ENCODE peak calls at places on chromosome 14, in eight cellular contexts. H is astrocyte, X is kidney, M is ascending aorta, B is lung, N is lower leg skin, K is BE2C, O is fibroblast of mammary gland. Q is an unnamed sample.

GRCh38 chr14:56660677-56661389 is 81.2 kb downstream of the TMEM260 start:
- DNase-seq in X (no peak), H (no peak), B (no peak), M (no peak), N (no peak), K (no peak), O (no peak), Q (no peak)

GRCh38 chr14:28813810-28814209 is 47.2 kb downstream of the FOXG1 start:
- DNase-seq in X (no peak), M (no peak), K (no peak), H (peak), O (peak), B (no peak), N (no peak), Q (no peak)

GRCh38 chr14:68523994-68524725 is 268.7 kb downstream of the ZFP36L1 start:
- DNase-seq in K (no peak), H (no peak), N (peak), O (peak), X (peak), M (no peak), B (no peak), Q (no peak)

GRCh38 chr14:60981626-60982455 is 796 bp downstream of the SLC38A6 start:
- DNase-seq in H (peak), K (peak), N (no peak), B (no peak), X (no peak), M (no peak), O (peak), Q (peak)

GRCh38 chr14:68687746-68688145 is 105.1 kb downstream of the ZFP36L1 start:
- DNase-seq in O (peak), B (no peak), K (no peak), X (no peak), N (no peak), M (no peak), H (peak), Q (no peak)

GRCh38 chr14:72383869-72384268 is 451.6 kb downstream of the RGS6 start:
- DNase-seq in O (no peak), X (no peak), M (no peak), B (no peak), N (no peak), H (no peak), K (no peak), Q (no peak)

GRCh38 chr14:99271951-99272668 is at the start of gene BCL11B:
- DNase-seq in M (no peak), B (peak), O (peak), H (peak), X (peak), K (peak), N (peak), Q (peak)

GRCh38 chr14:44657688-44658388 is 150.8 kb upstream of the FSCB start:
- DNase-seq in M (no peak), H (peak), B (no peak), N (no peak), X (no peak), K (no peak), O (no peak), Q (no peak)

GRCh38 chr14:56271988-56272387 is 153.8 kb downstream of the PELI2 start:
- DNase-seq in H (peak), K (no peak), B (no peak), M (no peak), X (no peak), N (no peak), O (peak), Q (no peak)

GRCh38 chr14:100530270-100531072 is 56.7 kb downstream of the BEGAIN start:
- DNase-seq in B (peak), N (no peak), H (no peak), O (no peak), K (no peak), M (no peak), X (peak), Q (no peak)

GRCh38 chr14:22865424-22866215 is 5.9 kb upstream of the LRP10 start:
- DNase-seq in B (no peak), M (no peak), K (no peak), O (no peak), H (no peak), X (peak), N (no peak), Q (no peak)

GRCh38 chr14:61229475-61229888 is 51.7 kb downstream of the TMEM30B start:
- DNase-seq in O (no peak), K (no peak), B (no peak), H (no peak), M (no peak), N (no peak), X (no peak), Q (no peak)

GRCh38 chr14:31110872-31111271 is 84.7 kb upstream of the STRN3 start:
- DNase-seq in O (peak), B (no peak), X (no peak), H (no peak), N (no peak), M (no peak), K (no peak), Q (no peak)

GRCh38 chr14:72644038-72644437 is 249.9 kb downstream of the DPF3 start:
- DNase-seq in N (no peak), M (no peak), H (no peak), B (no peak), K (no peak), O (no peak), X (no peak), Q (no peak)

GRCh38 chr14:54808326-54809161 is 94.1 kb downstream of the GCH1 start:
- DNase-seq in O (no peak), K (no peak), M (no peak), B (no peak), N (no peak), X (no peak), H (no peak), Q (no peak)

GRCh38 chr14:46054526-46054925 is 597.1 kb downstream of the RPL10L start:
- DNase-seq in B (no peak), M (no peak), N (no peak), K (no peak), O (peak), H (peak), X (no peak), Q (no peak)

GRCh38 chr14:96177766-96178377 is 26.8 kb upstream of the BDKRB2 start:
- DNase-seq in K (no peak), B (no peak), H (no peak), N (peak), X (peak), M (no peak), O (peak), Q (peak)

GRCh38 chr14:21057803-21058675 is at the start of gene RNASE8:
- DNase-seq in X (no peak), M (no peak), N (no peak), B (no peak), O (peak), K (no peak), H (peak), Q (no peak)

GRCh38 chr14:102927346-102927877 is 4.9 kb downstream of the AMN start:
- DNase-seq in M (no peak), B (peak), H (no peak), X (peak), K (no peak), O (no peak), N (peak), Q (no peak)

GRCh38 chr14:69938751-69939150 is 59.5 kb downstream of the SMOC1 start:
- DNase-seq in X (no peak), N (no peak), K (no peak), M (no peak), H (no peak), O (no peak), B (no peak), Q (no peak)

GRCh38 chr14:61330511-61330910 is 9.1 kb downstream of the PRKCH start:
- DNase-seq in O (no peak), K (no peak), X (no peak), N (no peak), H (no peak), B (no peak), M (no peak), Q (peak)

GRCh38 chr14:80325112-80325511 is 113.8 kb upstream of the DIO2 start:
- DNase-seq in N (no peak), O (no peak), K (no peak), B (no peak), H (no peak), X (no peak), M (no peak), Q (no peak)

GRCh38 chr14:99256483-99256874 is 15.5 kb downstream of the BCL11B start:
- DNase-seq in O (no peak), X (no peak), K (no peak), H (no peak), B (no peak), M (no peak), N (no peak), Q (no peak)

GRCh38 chr14:97185186-97185585 is 388.0 kb downstream of the VRK1 start:
- DNase-seq in B (no peak), H (no peak), X (no peak), N (no peak), M (no peak), O (peak), K (no peak), Q (peak)

GRCh38 chr14:63275611-63276010 is 43.1 kb downstream of the GPHB5 start:
- DNase-seq in N (no peak), H (no peak), K (no peak), B (no peak), M (no peak), X (no peak), O (no peak), Q (no peak)

GRCh38 chr14:29320261-29320660 is 553.7 kb downstream of the FOXG1 start:
- DNase-seq in M (no peak), K (no peak), N (no peak), H (peak), O (no peak), X (no peak), B (no peak), Q (no peak)

GRCh38 chr14:77023001-77023996 is 5.2 kb downstream of the IRF2BPL start:
- DNase-seq in X (no peak), B (no peak), K (peak), H (peak), M (no peak), N (no peak), O (no peak), Q (no peak)

GRCh38 chr14:90188588-90188987 is 67.8 kb upstream of the PSMC1 start:
- DNase-seq in M (no peak), B (no peak), O (no peak), H (no peak), N (no peak), X (no peak), K (no peak), Q (no peak)

GRCh38 chr14:53226553-53226952 is 73.4 kb upstream of the DDHD1 start:
- DNase-seq in B (no peak), N (no peak), M (no peak), X (no peak), K (peak), H (no peak), O (peak), Q (peak)

GRCh38 chr14:101474563-101475467 is 86.5 kb upstream of the DIO3 start:
- DNase-seq in H (no peak), B (no peak), X (peak), N (no peak), M (no peak), K (no peak), O (no peak), Q (no peak)

GRCh38 chr14:68451676-68452387 is 341.0 kb downstream of the ZFP36L1 start:
- DNase-seq in X (no peak), N (peak), O (peak), H (no peak), K (no peak), M (no peak), B (no peak), Q (peak)

GRCh38 chr14:95408731-95409471 is 89.2 kb upstream of the CLMN start:
- DNase-seq in N (no peak), X (no peak), K (no peak), H (no peak), M (no peak), B (no peak), O (no peak), Q (no peak)

GRCh38 chr14:70987042-70987441 is 79.8 kb downstream of the PCNX1 start:
- DNase-seq in K (no peak), X (no peak), N (no peak), O (no peak), H (peak), M (no peak), B (no peak), Q (no peak)

GRCh38 chr14:44914849-44915248 is 46.9 kb downstream of the KLHL28 start:
- DNase-seq in X (no peak), M (no peak), O (peak), K (no peak), B (no peak), H (peak), N (no peak), Q (no peak)

DNA sequence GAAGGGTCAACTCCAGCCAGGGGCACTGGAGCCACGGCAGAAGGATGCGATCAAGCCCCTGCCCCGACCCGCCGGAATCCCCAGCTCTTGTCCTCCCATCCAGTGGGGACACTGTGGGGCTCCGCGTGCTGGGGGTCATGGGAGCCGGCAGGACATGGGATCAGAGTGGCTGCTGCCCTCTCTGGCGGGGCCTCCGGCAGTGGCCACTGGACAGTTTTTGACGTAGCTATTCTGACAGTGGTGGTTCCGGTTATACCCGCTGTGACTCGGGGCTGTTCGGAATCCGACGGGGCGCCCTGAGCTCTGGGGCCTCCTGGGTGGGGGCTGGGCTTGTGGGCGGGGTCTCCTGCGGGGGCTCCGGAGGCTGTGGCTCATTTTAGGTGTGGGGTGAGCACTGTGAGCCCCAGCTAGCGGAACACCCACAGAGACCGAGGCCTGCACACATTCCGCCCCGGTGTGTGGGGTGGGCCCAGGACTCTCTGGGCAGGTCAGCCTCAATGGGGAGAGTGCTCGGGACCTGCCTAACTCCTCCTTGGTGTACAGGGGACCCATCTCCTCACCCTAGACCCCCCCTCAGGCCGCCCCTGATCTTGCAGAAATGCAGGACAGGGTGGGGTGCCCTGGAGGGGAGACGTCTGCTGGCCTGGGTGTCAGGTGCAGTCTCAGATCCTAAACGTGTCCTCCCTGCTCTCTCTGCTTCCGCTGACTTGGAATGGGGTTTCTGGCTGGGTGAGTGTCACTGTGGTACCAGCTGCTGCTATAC is 374.2 kb downstream of the TMEM121 start:
- DNase-seq in B (no peak), N (no peak), K (no peak), H (no peak), M (no peak), X (peak), O (no peak), Q (no peak)
- H3K4me3 ChIP-seq in B (no peak), N (no peak), K (no peak), H (no peak), M (no peak), X (no peak), O (no peak), Q (no peak)

GRCh38 chr14:75578786-75579781 is 664 bp downstream of the FLVCR2 start:
- DNase-seq in H (peak), M (no peak), O (peak), K (no peak), B (no peak), N (peak), X (peak), Q (no peak)
- TF ChIP-seq CTCF in H (peak), M (peak), O (peak), K (peak), B (no peak), N (no peak), X (peak), Q (no peak)

GRCh38 chr14:91398192-91398591 is 19.4 kb downstream of the CCDC88C start:
- DNase-seq in B (no peak), O (no peak), M (no peak), N (no peak), X (no peak), K (no peak), H (no peak), Q (no peak)
- H3K4me3 ChIP-seq in B (no peak), O (no peak), M (no peak), N (no peak), X (no peak), K (no peak), H (no peak), Q (peak)

GRCh38 chr14:88871429-88871828 is 47.0 kb downstream of the TTC8 start:
- DNase-seq in O (no peak), K (no peak), X (no peak), M (no peak), N (no peak), H (no peak), B (no peak), Q (no peak)

GRCh38 chr14:88870777-88871176 is 46.3 kb downstream of the TTC8 start:
- DNase-seq in K (no peak), B (no peak), X (no peak), O (no peak), M (no peak), H (no peak), N (no peak), Q (no peak)

GRCh38 chr14:88872976-88873375 is 48.5 kb downstream of the TTC8 start:
- DNase-seq in M (no peak), B (no peak), H (no peak), N (no peak), K (no peak), O (no peak), X (no peak), Q (no peak)

GRCh38 chr14:88866305-88866704 is 41.9 kb downstream of the TTC8 start:
- DNase-seq in B (no peak), O (no peak), H (peak), N (no peak), M (no peak), K (no peak), X (no peak), Q (no peak)

DNA sequence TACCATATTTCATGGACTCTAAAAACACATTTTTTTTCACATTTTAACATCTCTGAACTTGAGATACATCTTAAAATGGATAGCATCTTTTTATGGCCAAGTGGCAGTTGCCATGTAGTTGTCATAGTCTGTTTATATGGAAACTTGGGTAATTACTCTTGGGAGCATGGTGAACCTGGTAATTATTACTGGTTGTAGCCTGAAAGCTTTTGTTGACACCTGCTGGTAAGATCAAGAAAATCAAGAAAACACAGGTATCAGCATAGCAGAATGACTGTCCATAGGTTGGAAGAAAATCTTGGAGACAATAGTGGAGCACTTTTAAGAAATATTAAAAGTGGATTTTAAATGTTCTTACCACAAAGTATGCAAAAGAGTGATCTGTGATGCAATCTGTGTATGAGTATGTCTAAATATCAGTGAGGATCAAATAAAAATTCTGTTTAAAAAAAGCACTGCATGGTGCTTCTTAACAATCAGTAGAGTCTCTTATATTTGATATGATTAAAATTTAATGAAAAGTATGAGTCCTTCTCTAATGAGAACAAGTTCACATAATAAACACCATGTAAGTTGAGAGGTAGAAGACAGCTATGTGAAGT is 44.2 kb downstream of the TTC8 start:
- DNase-seq in X (no peak), B (no peak), O (peak), K (no peak), N (no peak), M (no peak), H (peak), Q (peak)
- TF ChIP-seq CTCF in X (peak), B (no peak), O (peak), K (peak), N (no peak), M (no peak), H (peak), Q (peak)

GRCh38 chr14:65098586-65098985 is 3.7 kb downstream of the MAX start:
- DNase-seq in K (no peak), M (no peak), N (no peak), O (peak), H (no peak), B (no peak), X (no peak), Q (peak)
- H3K4me3 ChIP-seq in K (no peak), M (no peak), N (no peak), O (no peak), H (no peak), B (no peak), X (no peak), Q (peak)

GRCh38 chr14:106372870-106373657 is 846.7 kb downstream of the TMEM121 start:
- DNase-seq in N (peak), X (peak), K (peak), B (peak), O (no peak), H (no peak), M (no peak), Q (peak)
- TF ChIP-seq CTCF in N (no peak), X (peak), K (peak), B (peak), O (peak), H (no peak), M (no peak), Q (peak)

DNA sequence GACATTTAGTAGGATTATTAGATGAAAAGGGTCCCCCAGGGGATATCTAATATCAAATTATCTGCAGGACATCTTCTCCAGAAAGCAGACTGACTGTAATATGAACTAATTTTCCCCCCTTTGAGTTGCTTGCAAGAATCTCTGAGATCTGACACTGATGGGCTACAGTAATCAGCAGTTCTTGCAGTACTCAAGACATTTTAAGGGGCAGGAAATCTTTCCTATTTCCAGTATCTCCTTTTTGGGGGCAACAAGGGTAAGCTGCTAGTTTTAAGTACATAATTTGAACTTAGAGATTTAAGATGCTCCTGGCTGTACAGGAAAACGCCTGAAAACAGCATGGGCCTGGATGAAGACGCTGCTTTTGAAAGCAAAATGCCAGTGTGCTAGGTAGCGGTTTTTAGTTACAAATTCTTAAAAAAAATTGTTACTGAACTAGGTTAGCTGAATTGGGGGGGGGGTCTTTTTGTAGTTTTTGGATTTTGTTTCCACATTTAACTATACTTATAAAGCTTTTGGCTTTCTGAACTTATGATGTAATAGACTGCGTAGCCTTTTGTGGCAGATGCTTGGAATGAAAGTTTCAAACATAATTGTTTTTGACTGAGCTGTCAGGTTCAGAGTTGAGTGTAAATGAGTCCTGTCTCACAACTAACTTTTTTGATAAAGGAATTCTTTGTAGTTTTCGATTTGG is 2.3 kb downstream of the FRMD6 start:
- DNase-seq in M (no peak), H (no peak), K (no peak), N (no peak), B (no peak), X (no peak), O (peak), Q (no peak)
- H3K4me3 ChIP-seq in M (peak), H (peak), K (peak), N (no peak), B (no peak), X (peak), O (peak), Q (peak)